ENCODE peak calls at places on chromosome 22, in four cellular contexts. N is anterior cingulate cortex, S is ovary, V is NCI-H1092. Y is an unnamed sample.

GRCh38 chr22:49657275-49657973 is 170.2 kb downstream of the BRD1 start:
- DNase-seq in N (no peak), V (no peak), S (no peak), Y (peak)

GRCh38 chr22:41478891-41479521 is 10.1 kb downstream of the ACO2 start:
- DNase-seq in N (no peak), V (no peak), S (no peak), Y (no peak)

GRCh38 chr22:42625416-42625815 is 10.7 kb upstream of the POLDIP3 start:
- DNase-seq in V (no peak), N (no peak), S (no peak), Y (no peak)

GRCh38 chr22:50705219-50705691 is 32.6 kb downstream of the SHANK3 start:
- DNase-seq in N (no peak), V (peak), S (peak), Y (peak)

GRCh38 chr22:20174785-20175596 is 24.1 kb upstream of the CCDC188 start:
- DNase-seq in S (no peak), V (no peak), N (no peak), Y (no peak)

GRCh38 chr22:49036513-49036912 is 791.2 kb downstream of the BRD1 start:
- DNase-seq in S (no peak), V (no peak), N (no peak), Y (no peak)

GRCh38 chr22:18119409-18120110 is 9.0 kb downstream of the TUBA8 start:
- DNase-seq in V (no peak), N (no peak), S (no peak), Y (no peak)

GRCh38 chr22:45977003-45977395 is at the start of gene WNT7B:
- DNase-seq in N (no peak), V (no peak), S (no peak), Y (no peak)

GRCh38 chr22:17980638-17981051 is 43.7 kb downstream of the MICAL3 start:
- DNase-seq in S (no peak), N (no peak), V (no peak), Y (no peak)

GRCh38 chr22:29555065-29555644 is 1.6 kb upstream of the THOC5 start:
- DNase-seq in N (no peak), V (no peak), S (peak), Y (no peak)

GRCh38 chr22:21760640-21761039 is 25.0 kb upstream of the YPEL1 start:
- DNase-seq in V (no peak), S (no peak), N (no peak), Y (no peak)

GRCh38 chr22:18970948-18971315 is 34.8 kb upstream of the PRODH start:
- DNase-seq in S (no peak), V (no peak), N (no peak), Y (no peak)

GRCh38 chr22:24554316-24555159 is at the start of gene GUCD1:
- DNase-seq in S (no peak), N (no peak), V (peak), Y (no peak)

GRCh38 chr22:29302681-29303465 is 3.6 kb upstream of the GAS2L1 start:
- DNase-seq in N (no peak), V (no peak), S (peak), Y (no peak)

GRCh38 chr22:43435851-43436535 is 24.2 kb downstream of the MPPED1 start:
- DNase-seq in V (peak), N (no peak), S (peak), Y (no peak)